ENCODE peak calls at places on chromosomes 12 and 14, in nine cellular contexts. One of them, this sample, is unnamed.
A peak's percentile ranks its signal among the peaks of the same experiment; 100 is the strongest.

GRCh38 chr12:46585854-46586621 is 213.5 kb upstream of the SLC38A2 start:
- DNase-seq in transverse colon: peak; percentile 62
- DNase-seq in adrenal gland: no peak
- DNase-seq in stomach: peak; percentile 72
- DNase-seq in suprapubic skin: no peak
- DNase-seq in right lobe of liver: peak; percentile 44
- DNase-seq in body of pancreas: peak; percentile 78
- DNase-seq in HepG2: peak; percentile 93
- DNase-seq in tibial nerve: no peak
- DNase-seq in this sample: no peak

GRCh38 chr12:2359725-2360629 is 307.2 kb downstream of the CACNA1C start:
- DNase-seq in adrenal gland: no peak
- DNase-seq in tibial nerve: no peak
- DNase-seq in stomach: no peak
- DNase-seq in right lobe of liver: peak; percentile 14
- DNase-seq in body of pancreas: no peak
- DNase-seq in transverse colon: no peak
- DNase-seq in HepG2: no peak
- DNase-seq in suprapubic skin: peak; percentile 45
- DNase-seq in this sample: no peak

GRCh38 chr14:23379331-23380196 is 2.7 kb downstream of the CMTM5 start:
- DNase-seq in HepG2: peak; percentile 66
- DNase-seq in transverse colon: peak; percentile 75
- DNase-seq in body of pancreas: peak; percentile 94
- DNase-seq in right lobe of liver: peak; percentile 78
- DNase-seq in suprapubic skin: no peak
- DNase-seq in tibial nerve: no peak
- DNase-seq in adrenal gland: peak; percentile 42
- DNase-seq in stomach: peak; percentile 88
- DNase-seq in this sample: peak; percentile 81

GRCh38 chr12:50186667-50187066 is 19.5 kb upstream of the CERS5 start:
- DNase-seq in suprapubic skin: no peak
- DNase-seq in adrenal gland: no peak
- DNase-seq in transverse colon: no peak
- DNase-seq in stomach: no peak
- DNase-seq in body of pancreas: no peak
- DNase-seq in right lobe of liver: no peak
- DNase-seq in tibial nerve: no peak
- DNase-seq in HepG2: no peak
- DNase-seq in this sample: no peak

GRCh38 chr12:92706594-92706993 is 3.8 kb downstream of the PLEKHG7 start:
- DNase-seq in adrenal gland: no peak
- DNase-seq in HepG2: no peak
- DNase-seq in suprapubic skin: no peak
- DNase-seq in body of pancreas: no peak
- DNase-seq in right lobe of liver: no peak
- DNase-seq in stomach: no peak
- DNase-seq in tibial nerve: no peak
- DNase-seq in transverse colon: no peak
- DNase-seq in this sample: no peak

GRCh38 chr12:32302218-32302826 is 97.0 kb upstream of the FGD4 start:
- DNase-seq in adrenal gland: no peak
- DNase-seq in transverse colon: peak; percentile 17
- DNase-seq in body of pancreas: peak; percentile 20
- DNase-seq in HepG2: peak; percentile 53
- DNase-seq in right lobe of liver: no peak
- DNase-seq in stomach: no peak
- DNase-seq in suprapubic skin: no peak
- DNase-seq in tibial nerve: no peak
- DNase-seq in this sample: no peak

GRCh38 chr12:51626629-51627028 is 35.6 kb downstream of the SCN8A start:
- DNase-seq in transverse colon: no peak
- DNase-seq in HepG2: no peak
- DNase-seq in suprapubic skin: no peak
- DNase-seq in adrenal gland: no peak
- DNase-seq in stomach: no peak
- DNase-seq in body of pancreas: no peak
- DNase-seq in right lobe of liver: no peak
- DNase-seq in tibial nerve: no peak
- DNase-seq in this sample: no peak

GRCh38 chr12:20487519-20487918 is 119.2 kb downstream of the PDE3A start:
- DNase-seq in adrenal gland: no peak
- DNase-seq in transverse colon: no peak
- DNase-seq in body of pancreas: no peak
- DNase-seq in tibial nerve: no peak
- DNase-seq in suprapubic skin: no peak
- DNase-seq in right lobe of liver: no peak
- DNase-seq in HepG2: no peak
- DNase-seq in stomach: no peak
- DNase-seq in this sample: no peak

GRCh38 chr12:92363295-92364146 is 217.9 kb upstream of the BTG1 start:
- DNase-seq in right lobe of liver: peak; percentile 49
- DNase-seq in transverse colon: peak; percentile 50
- DNase-seq in body of pancreas: no peak
- DNase-seq in HepG2: no peak
- DNase-seq in adrenal gland: peak; percentile 26
- DNase-seq in stomach: no peak
- DNase-seq in suprapubic skin: no peak
- DNase-seq in tibial nerve: no peak
- DNase-seq in this sample: peak; percentile 53

GRCh38 chr14:68819260-68819691 is 26.4 kb upstream of the ZFP36L1 start:
- DNase-seq in stomach: peak; percentile 50
- DNase-seq in tibial nerve: no peak
- DNase-seq in body of pancreas: no peak
- DNase-seq in transverse colon: peak; percentile 59
- DNase-seq in right lobe of liver: peak; percentile 73
- DNase-seq in adrenal gland: no peak
- DNase-seq in HepG2: no peak
- DNase-seq in suprapubic skin: no peak
- DNase-seq in this sample: peak; percentile 45

GRCh38 chr12:56565510-56566101 is 44.0 kb downstream of the RBMS2 start:
- DNase-seq in stomach: peak; percentile 55
- DNase-seq in adrenal gland: peak; percentile 52
- DNase-seq in body of pancreas: peak; percentile 37
- DNase-seq in HepG2: peak; percentile 54
- DNase-seq in suprapubic skin: peak; percentile 80
- DNase-seq in right lobe of liver: no peak
- DNase-seq in tibial nerve: peak; percentile 26
- DNase-seq in transverse colon: peak; percentile 76
- DNase-seq in this sample: peak; percentile 91

GRCh38 chr12:80837342-80837978 is 100.3 kb downstream of the LIN7A start:
- DNase-seq in adrenal gland: peak; percentile 20
- DNase-seq in tibial nerve: no peak
- DNase-seq in body of pancreas: peak; percentile 25
- DNase-seq in stomach: no peak
- DNase-seq in suprapubic skin: no peak
- DNase-seq in HepG2: peak; percentile 61
- DNase-seq in right lobe of liver: no peak
- DNase-seq in transverse colon: no peak
- DNase-seq in this sample: no peak

GRCh38 chr12:75259170-75259569 is 49.5 kb upstream of the KCNC2 start:
- DNase-seq in body of pancreas: no peak
- DNase-seq in tibial nerve: no peak
- DNase-seq in suprapubic skin: no peak
- DNase-seq in right lobe of liver: no peak
- DNase-seq in adrenal gland: no peak
- DNase-seq in stomach: no peak
- DNase-seq in transverse colon: no peak
- DNase-seq in HepG2: no peak
- DNase-seq in this sample: no peak

GRCh38 chr12:80692114-80692513 is 15.3 kb upstream of the MYF6 start:
- DNase-seq in suprapubic skin: no peak
- DNase-seq in transverse colon: no peak
- DNase-seq in stomach: no peak
- DNase-seq in HepG2: no peak
- DNase-seq in tibial nerve: no peak
- DNase-seq in adrenal gland: no peak
- DNase-seq in body of pancreas: no peak
- DNase-seq in right lobe of liver: no peak
- DNase-seq in this sample: no peak

GRCh38 chr12:69779928-69780327 is 41.3 kb downstream of the RAB3IP start:
- DNase-seq in body of pancreas: no peak
- DNase-seq in HepG2: no peak
- DNase-seq in suprapubic skin: no peak
- DNase-seq in adrenal gland: peak; percentile 16
- DNase-seq in tibial nerve: no peak
- DNase-seq in right lobe of liver: no peak
- DNase-seq in transverse colon: no peak
- DNase-seq in stomach: no peak
- DNase-seq in this sample: no peak

GRCh38 chr12:15910864-15911696 is at the start of gene DERA:
- DNase-seq in body of pancreas: peak; percentile 82
- DNase-seq in adrenal gland: peak; percentile 81
- DNase-seq in stomach: peak; percentile 87
- DNase-seq in tibial nerve: peak; percentile 52
- DNase-seq in suprapubic skin: peak; percentile 86
- DNase-seq in transverse colon: peak; percentile 92
- DNase-seq in HepG2: peak; percentile 52
- DNase-seq in right lobe of liver: peak; percentile 89
- DNase-seq in this sample: peak; percentile 84

GRCh38 chr12:127374447-127374846 is 892.5 kb upstream of the TMEM132C start:
- DNase-seq in tibial nerve: no peak
- DNase-seq in transverse colon: no peak
- DNase-seq in right lobe of liver: no peak
- DNase-seq in body of pancreas: no peak
- DNase-seq in stomach: no peak
- DNase-seq in suprapubic skin: no peak
- DNase-seq in HepG2: no peak
- DNase-seq in adrenal gland: no peak
- DNase-seq in this sample: no peak

GRCh38 chr12:84814664-84815245 is 97.8 kb downstream of the SLC6A15 start:
- DNase-seq in suprapubic skin: no peak
- DNase-seq in body of pancreas: no peak
- DNase-seq in adrenal gland: no peak
- DNase-seq in tibial nerve: no peak
- DNase-seq in HepG2: no peak
- DNase-seq in stomach: no peak
- DNase-seq in transverse colon: no peak
- DNase-seq in right lobe of liver: no peak
- DNase-seq in this sample: no peak

GRCh38 chr12:54448344-54448743 is 25.1 kb downstream of the GTSF1 start:
- DNase-seq in HepG2: no peak
- DNase-seq in stomach: no peak
- DNase-seq in adrenal gland: no peak
- DNase-seq in suprapubic skin: no peak
- DNase-seq in tibial nerve: no peak
- DNase-seq in right lobe of liver: no peak
- DNase-seq in body of pancreas: no peak
- DNase-seq in transverse colon: no peak
- DNase-seq in this sample: no peak

GRCh38 chr14:72692678-72693077 is 201.2 kb downstream of the DPF3 start:
- DNase-seq in HepG2: no peak
- DNase-seq in tibial nerve: no peak
- DNase-seq in suprapubic skin: no peak
- DNase-seq in transverse colon: no peak
- DNase-seq in stomach: no peak
- DNase-seq in adrenal gland: no peak
- DNase-seq in right lobe of liver: no peak
- DNase-seq in body of pancreas: peak; percentile 69
- DNase-seq in this sample: no peak
- H3K36me3 ChIP-seq in HepG2: no peaks in the 10 kb centered on the region
- H3K36me3 ChIP-seq in tibial nerve: no peaks in the 10 kb centered on the region
- H3K36me3 ChIP-seq in suprapubic skin: no peaks in the 10 kb centered on the region
- H3K36me3 ChIP-seq in transverse colon: no peaks in the 10 kb centered on the region
- H3K36me3 ChIP-seq in stomach: no peaks in the 10 kb centered on the region
- H3K36me3 ChIP-seq in adrenal gland: no peaks in the 10 kb centered on the region
- H3K36me3 ChIP-seq in right lobe of liver: no peaks in the 10 kb centered on the region
- H3K36me3 ChIP-seq in body of pancreas: no peaks in the 10 kb centered on the region
- H3K36me3 ChIP-seq in this sample: peaks cover 24% of the 10 kb centered on the region

DNA sequence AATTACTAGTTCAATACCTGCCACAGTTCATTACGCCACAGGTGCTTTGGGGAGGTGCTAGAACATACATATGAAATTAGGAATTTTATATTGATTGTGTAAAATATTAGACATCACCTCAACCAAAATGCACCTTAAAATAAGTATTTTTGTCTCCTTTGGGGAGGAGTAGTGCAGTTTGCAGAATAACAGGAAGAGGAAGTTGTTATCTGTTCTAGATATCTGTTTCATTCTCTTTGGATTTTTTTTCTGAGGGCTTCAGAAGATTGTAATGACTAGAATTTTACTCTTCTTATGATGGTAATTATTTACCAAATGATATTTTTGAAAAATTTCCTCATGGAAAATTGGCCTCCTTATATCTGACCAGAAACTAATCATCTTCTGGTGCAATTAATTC is 9.9 kb upstream of the GYS2 start:
- DNase-seq in tibial nerve: no peak
- DNase-seq in body of pancreas: no peak
- DNase-seq in stomach: no peak
- DNase-seq in adrenal gland: no peak
- DNase-seq in right lobe of liver: no peak
- DNase-seq in HepG2: no peak
- DNase-seq in suprapubic skin: no peak
- DNase-seq in transverse colon: no peak
- DNase-seq in this sample: no peak
- H3K4me3 ChIP-seq in tibial nerve: no peak overlapping the region
- H3K4me3 ChIP-seq in body of pancreas: no peak overlapping the region
- H3K4me3 ChIP-seq in stomach: no peak overlapping the region
- H3K4me3 ChIP-seq in adrenal gland: no peak overlapping the region
- H3K4me3 ChIP-seq in right lobe of liver: no peak overlapping the region
- H3K4me3 ChIP-seq in HepG2: no peak overlapping the region
- H3K4me3 ChIP-seq in suprapubic skin: no peak overlapping the region
- H3K4me3 ChIP-seq in transverse colon: no peak overlapping the region
- H3K4me3 ChIP-seq in this sample: no peak overlapping the region

GRCh38 chr12:118016424-118017264 is at the start of gene RFC5:
- DNase-seq in tibial nerve: peak; percentile 98
- DNase-seq in stomach: peak; percentile 99
- DNase-seq in adrenal gland: peak; percentile 98
- DNase-seq in HepG2: peak; percentile 96
- DNase-seq in transverse colon: peak; percentile 99
- DNase-seq in body of pancreas: peak; percentile 99
- DNase-seq in right lobe of liver: peak; percentile 99
- DNase-seq in suprapubic skin: peak; percentile 99
- DNase-seq in this sample: peak; percentile 99
- TF ChIP-seq POLR2A in tibial nerve: no peak
- TF ChIP-seq POLR2A in stomach: no peak
- TF ChIP-seq POLR2A in adrenal gland: peak; percentile 65
- TF ChIP-seq POLR2A in HepG2: peak; percentile 92
- TF ChIP-seq POLR2A in transverse colon: peak; percentile 46
- TF ChIP-seq POLR2A in body of pancreas: no peak
- TF ChIP-seq POLR2A in right lobe of liver: peak; percentile 75
- TF ChIP-seq POLR2A in suprapubic skin: no peak
- TF ChIP-seq POLR2A in this sample: peak; percentile 20

DNA sequence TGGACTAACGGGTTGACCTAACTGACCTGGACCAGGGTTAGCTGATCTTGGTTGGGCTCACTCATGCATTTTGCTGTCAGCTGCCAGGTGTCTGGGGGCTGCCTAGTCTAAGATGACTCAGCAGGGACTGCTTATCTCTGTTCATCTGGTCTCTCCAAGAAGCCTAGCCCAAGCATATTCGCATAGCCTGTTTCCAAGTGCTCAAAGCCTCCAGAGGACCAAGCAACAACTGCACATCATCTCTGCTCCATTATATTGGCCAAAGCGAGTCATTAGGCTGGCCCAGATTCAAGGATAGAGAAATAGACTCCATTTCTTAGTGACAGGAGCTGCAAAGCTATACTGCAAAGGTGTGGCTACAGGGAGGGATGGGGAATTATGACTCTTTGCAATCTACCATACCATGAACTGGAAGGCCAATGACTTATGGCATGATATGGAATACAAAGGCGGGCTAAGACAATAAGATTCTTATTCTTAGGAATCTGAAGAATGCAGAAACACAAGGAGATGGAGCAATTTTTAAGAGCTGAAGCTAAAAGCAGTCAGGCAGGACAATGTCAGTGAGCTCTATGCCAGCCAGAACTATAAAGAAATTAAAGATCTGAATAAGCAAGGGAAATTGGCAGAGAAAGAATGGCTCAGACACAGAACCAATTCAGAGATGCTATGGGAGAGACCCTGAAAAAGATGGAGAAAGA is 194.6 kb upstream of the FSCB start:
- DNase-seq in stomach: no peak
- DNase-seq in tibial nerve: no peak
- DNase-seq in suprapubic skin: no peak
- DNase-seq in adrenal gland: no peak
- DNase-seq in HepG2: no peak
- DNase-seq in transverse colon: no peak
- DNase-seq in body of pancreas: no peak
- DNase-seq in right lobe of liver: no peak
- DNase-seq in this sample: no peak
- H3K36me3 ChIP-seq in stomach: no peaks in the 10 kb centered on the region
- H3K36me3 ChIP-seq in tibial nerve: no peaks in the 10 kb centered on the region
- H3K36me3 ChIP-seq in suprapubic skin: no peaks in the 10 kb centered on the region
- H3K36me3 ChIP-seq in adrenal gland: no peaks in the 10 kb centered on the region
- H3K36me3 ChIP-seq in HepG2: no peaks in the 10 kb centered on the region
- H3K36me3 ChIP-seq in transverse colon: no peaks in the 10 kb centered on the region
- H3K36me3 ChIP-seq in body of pancreas: no peaks in the 10 kb centered on the region
- H3K36me3 ChIP-seq in right lobe of liver: no peaks in the 10 kb centered on the region
- H3K36me3 ChIP-seq in this sample: no peaks in the 10 kb centered on the region